ENCODE peak calls at places on chromosomes 3 and 15, in seven cellular contexts. X is upper lobe of left lung, L is dorsolateral prefrontal cortex, I is fibroblast of mammary gland, F is neuronal stem cell, G is fibroblast of the aortic adventitia, B is GM12865. Y is an unnamed sample.

GRCh38 chr3:155676252-155676981 is 68.5 kb downstream of the PLCH1 start:
- DNase-seq in X (no peak), L (peak), I (peak), F (no peak), G (peak), B (no peak), Y (peak)

GRCh38 chr15:68871507-68871906 is 50.8 kb upstream of the ANP32A start:
- DNase-seq in X (no peak), L (no peak), I (no peak), F (no peak), G (no peak), B (no peak), Y (no peak)

GRCh38 chr3:72655151-72655551 is 193.1 kb downstream of the SHQ1 start:
- DNase-seq in X (peak), L (no peak), I (peak), F (peak), G (peak), B (no peak), Y (peak)

GRCh38 chr3:73556520-73557371 is 68.0 kb downstream of the PDZRN3 start:
- DNase-seq in X (no peak), L (no peak), I (peak), F (no peak), G (peak), B (no peak), Y (no peak)

GRCh38 chr3:52851348-52851747 is 16.5 kb upstream of the MUSTN1 start:
- DNase-seq in X (no peak), L (no peak), I (peak), F (peak), G (peak), B (peak), Y (no peak)

GRCh38 chr3:5115506-5116162 is 6.5 kb upstream of the ARL8B start:
- DNase-seq in X (no peak), L (no peak), I (peak), F (no peak), G (peak), B (peak), Y (no peak)

GRCh38 chr15:77974416-77975331 is 102.8 kb downstream of the TBC1D2B start:
- DNase-seq in X (peak), L (no peak), I (no peak), F (no peak), G (no peak), B (no peak), Y (no peak)

GRCh38 chr3:56942523-56942922 is 117.9 kb upstream of the SPATA12 start:
- DNase-seq in X (no peak), L (no peak), I (no peak), F (no peak), G (no peak), B (peak), Y (no peak)

GRCh38 chr3:168991813-168992212 is 671.7 kb downstream of the MECOM start:
- DNase-seq in X (no peak), L (no peak), I (no peak), F (no peak), G (peak), B (no peak), Y (no peak)

GRCh38 chr15:84772031-84772430 is 23.6 kb downstream of the ZNF592 start:
- DNase-seq in X (no peak), L (no peak), I (no peak), F (no peak), G (no peak), B (no peak), Y (no peak)

GRCh38 chr3:58566398-58567250 is 10.6 kb downstream of the FAM107A start:
- DNase-seq in X (no peak), L (no peak), I (no peak), F (no peak), G (no peak), B (no peak), Y (peak)

GRCh38 chr15:91465696-91466095 is 365.6 kb downstream of the SV2B start:
- DNase-seq in X (no peak), L (no peak), I (no peak), F (no peak), G (no peak), B (no peak), Y (no peak)

GRCh38 chr3:60536420-60536819 is 714.8 kb downstream of the FHIT start:
- DNase-seq in X (no peak), L (no peak), I (no peak), F (no peak), G (no peak), B (peak), Y (no peak)

GRCh38 chr15:62059818-62060115 is 480 bp downstream of the VPS13C start:
- DNase-seq in X (no peak), L (no peak), I (peak), F (no peak), G (peak), B (peak), Y (no peak)

GRCh38 chr3:13462822-13463221 is 17.3 kb upstream of the HDAC11 start:
- DNase-seq in X (no peak), L (no peak), I (no peak), F (no peak), G (peak), B (no peak), Y (no peak)

GRCh38 chr3:152267831-152268500 is 763 bp upstream of the MBNL1 start:
- DNase-seq in X (no peak), L (no peak), I (no peak), F (no peak), G (peak), B (no peak), Y (no peak)

GRCh38 chr3:120021523-120021922 is 72.7 kb downstream of the GSK3B start:
- DNase-seq in X (no peak), L (no peak), I (peak), F (no peak), G (peak), B (no peak), Y (no peak)

GRCh38 chr15:44718927-44719292 is 7.6 kb downstream of the B2M start:
- DNase-seq in X (no peak), L (no peak), I (no peak), F (no peak), G (no peak), B (no peak), Y (no peak)

GRCh38 chr15:63877713-63878271 is 44.0 kb upstream of the HERC1 start:
- DNase-seq in X (no peak), L (no peak), I (no peak), F (no peak), G (no peak), B (peak), Y (no peak)

GRCh38 chr3:39434574-39434973 is 28.1 kb downstream of the RPSA start:
- DNase-seq in X (no peak), L (no peak), I (peak), F (no peak), G (peak), B (no peak), Y (no peak)

GRCh38 chr3:196195664-196196255 is 15.4 kb downstream of the ZDHHC19 start:
- DNase-seq in X (no peak), L (no peak), I (no peak), F (no peak), G (no peak), B (no peak), Y (no peak)

GRCh38 chr15:28917791-28918140 is 32.0 kb downstream of the APBA2 start:
- DNase-seq in X (no peak), L (peak), I (no peak), F (no peak), G (no peak), B (no peak), Y (no peak)

GRCh38 chr3:126350502-126351085 is 6.6 kb downstream of the KLF15 start:
- DNase-seq in X (no peak), L (peak), I (no peak), F (no peak), G (no peak), B (no peak), Y (peak)

GRCh38 chr15:76998661-76999285 is 3.8 kb downstream of the PSTPIP1 start:
- DNase-seq in X (no peak), L (no peak), I (no peak), F (no peak), G (no peak), B (no peak), Y (peak)

GRCh38 chr3:189999718-190000117 is 121.0 kb downstream of the P3H2 start:
- DNase-seq in X (no peak), L (no peak), I (no peak), F (no peak), G (no peak), B (no peak), Y (no peak)

GRCh38 chr3:66609660-66610547 is 109.1 kb upstream of the LRIG1 start:
- DNase-seq in X (no peak), L (no peak), I (no peak), F (peak), G (no peak), B (no peak), Y (no peak)

GRCh38 chr15:81097116-81097892 is 36.8 kb upstream of the CFAP161 start:
- DNase-seq in X (no peak), L (no peak), I (no peak), F (no peak), G (no peak), B (no peak), Y (no peak)

GRCh38 chr3:142987080-142987700 is 14.2 kb upstream of the U2SURP start:
- DNase-seq in X (no peak), L (no peak), I (peak), F (no peak), G (peak), B (peak), Y (no peak)

GRCh38 chr3:61570813-61571212 is 9.4 kb downstream of the PTPRG start:
- DNase-seq in X (no peak), L (no peak), I (no peak), F (no peak), G (no peak), B (no peak), Y (no peak)

GRCh38 chr3:6709178-6709577 is 151.7 kb upstream of the GRM7 start:
- DNase-seq in X (no peak), L (no peak), I (no peak), F (no peak), G (no peak), B (no peak), Y (no peak)

GRCh38 chr15:87599616-87600015 is 656.9 kb downstream of the NTRK3 start:
- DNase-seq in X (no peak), L (no peak), I (no peak), F (no peak), G (peak), B (no peak), Y (no peak)

GRCh38 chr3:54433846-54434245 is 311.5 kb downstream of the CACNA2D3 start:
- DNase-seq in X (no peak), L (no peak), I (no peak), F (peak), G (no peak), B (peak), Y (no peak)

GRCh38 chr15:77456746-77457618 is 36.3 kb downstream of the HMG20A start:
- DNase-seq in X (no peak), L (no peak), I (no peak), F (no peak), G (no peak), B (no peak), Y (no peak)

GRCh38 chr3:13288732-13289718 is 131.1 kb downstream of the NUP210 start:
- DNase-seq in X (no peak), L (peak), I (no peak), F (no peak), G (no peak), B (no peak), Y (no peak)

GRCh38 chr3:16109929-16110328 is 64.6 kb upstream of the GALNT15 start:
- DNase-seq in X (no peak), L (no peak), I (no peak), F (no peak), G (no peak), B (no peak), Y (no peak)

GRCh38 chr3:130677310-130677709 is 69.3 kb downstream of the PIK3R4 start:
- DNase-seq in X (no peak), L (no peak), I (no peak), F (no peak), G (no peak), B (no peak), Y (no peak)

GRCh38 chr15:99443768-99444446 is 121.9 kb upstream of the MEF2A start:
- DNase-seq in X (no peak), L (no peak), I (no peak), F (no peak), G (peak), B (no peak), Y (no peak)

GRCh38 chr3:72338942-72339749 is 509.1 kb downstream of the SHQ1 start:
- DNase-seq in X (peak), L (no peak), I (peak), F (no peak), G (peak), B (peak), Y (peak)

GRCh38 chr3:50609743-50610085 is 1.9 kb downstream of the CISH start:
- DNase-seq in X (no peak), L (no peak), I (no peak), F (no peak), G (no peak), B (no peak), Y (no peak)
- H3K4me3 ChIP-seq in X (peak), L (no peak), I (no peak), F (no peak), G (no peak), B (no peak), Y (peak)

GRCh38 chr3:165837058-165837525 is at the start of gene BCHE:
- DNase-seq in X (no peak), L (peak), I (peak), F (peak), G (peak), B (no peak), Y (no peak)
- H3K4me3 ChIP-seq in X (peak), L (peak), I (peak), F (peak), G (peak), B (no peak), Y (peak)

GRCh38 chr3:185729335-185729715 is 95.5 kb downstream of the IGF2BP2 start:
- DNase-seq in X (no peak), L (no peak), I (peak), F (no peak), G (peak), B (no peak), Y (no peak)

GRCh38 chr3:185730550-185730949 is 94.3 kb downstream of the IGF2BP2 start:
- DNase-seq in X (no peak), L (no peak), I (no peak), F (no peak), G (no peak), B (no peak), Y (no peak)

GRCh38 chr3:185727873-185728272 is 97.0 kb downstream of the IGF2BP2 start:
- DNase-seq in X (no peak), L (no peak), I (no peak), F (no peak), G (no peak), B (no peak), Y (no peak)

GRCh38 chr3:185726254-185726967 is 98.4 kb downstream of the IGF2BP2 start:
- DNase-seq in X (no peak), L (no peak), I (no peak), F (no peak), G (no peak), B (peak), Y (no peak)

GRCh38 chr3:185728630-185729334 is 96.1 kb downstream of the IGF2BP2 start:
- DNase-seq in X (no peak), L (no peak), I (peak), F (no peak), G (peak), B (no peak), Y (no peak)
- H3K4me3 ChIP-seq in X (no peak), L (no peak), I (no peak), F (no peak), G (peak), B (no peak), Y (no peak)

GRCh38 chr3:65493371-65493882 is 545.3 kb downstream of the MAGI1 start:
- DNase-seq in X (no peak), L (no peak), I (no peak), F (no peak), G (no peak), B (no peak), Y (no peak)

GRCh38 chr3:65492249-65492648 is 546.5 kb downstream of the MAGI1 start:
- DNase-seq in X (no peak), L (no peak), I (no peak), F (no peak), G (no peak), B (no peak), Y (no peak)

GRCh38 chr3:65500398-65501306 is 538.1 kb downstream of the MAGI1 start:
- DNase-seq in X (no peak), L (no peak), I (no peak), F (no peak), G (no peak), B (no peak), Y (no peak)

GRCh38 chr3:65493938-65494337 is 544.8 kb downstream of the MAGI1 start:
- DNase-seq in X (no peak), L (no peak), I (no peak), F (no peak), G (no peak), B (no peak), Y (no peak)

DNA sequence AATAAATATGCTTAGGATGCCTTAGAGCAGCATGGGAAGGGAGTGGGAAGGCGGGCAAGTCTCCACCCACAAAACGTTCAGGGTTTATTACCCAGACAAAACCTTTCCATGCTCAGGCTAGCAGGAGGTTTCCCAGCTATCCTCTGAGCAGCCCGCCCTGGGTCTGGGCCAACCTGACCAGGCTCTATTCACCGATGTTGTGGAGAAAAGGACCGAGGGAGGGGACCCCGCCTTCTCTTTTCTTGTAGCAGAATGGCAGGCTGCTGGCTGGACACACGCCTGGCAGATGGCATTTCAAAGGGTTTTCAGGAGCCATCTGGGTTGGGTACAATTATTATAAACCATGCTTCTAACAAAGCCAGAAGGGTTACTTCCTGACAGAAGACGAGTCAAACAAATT is 540.9 kb downstream of the MAGI1 start:
- DNase-seq in X (no peak), L (peak), I (no peak), F (peak), G (no peak), B (no peak), Y (no peak)
- H3K4me3 ChIP-seq in X (no peak), L (no peak), I (no peak), F (no peak), G (no peak), B (no peak), Y (no peak)

GRCh38 chr3:11195721-11196332 is 41.5 kb downstream of the HRH1 start:
- DNase-seq in X (no peak), L (no peak), I (peak), F (no peak), G (peak), B (no peak), Y (no peak)
- H3K4me3 ChIP-seq in X (no peak), L (no peak), I (no peak), F (no peak), G (peak), B (no peak), Y (no peak)

DNA sequence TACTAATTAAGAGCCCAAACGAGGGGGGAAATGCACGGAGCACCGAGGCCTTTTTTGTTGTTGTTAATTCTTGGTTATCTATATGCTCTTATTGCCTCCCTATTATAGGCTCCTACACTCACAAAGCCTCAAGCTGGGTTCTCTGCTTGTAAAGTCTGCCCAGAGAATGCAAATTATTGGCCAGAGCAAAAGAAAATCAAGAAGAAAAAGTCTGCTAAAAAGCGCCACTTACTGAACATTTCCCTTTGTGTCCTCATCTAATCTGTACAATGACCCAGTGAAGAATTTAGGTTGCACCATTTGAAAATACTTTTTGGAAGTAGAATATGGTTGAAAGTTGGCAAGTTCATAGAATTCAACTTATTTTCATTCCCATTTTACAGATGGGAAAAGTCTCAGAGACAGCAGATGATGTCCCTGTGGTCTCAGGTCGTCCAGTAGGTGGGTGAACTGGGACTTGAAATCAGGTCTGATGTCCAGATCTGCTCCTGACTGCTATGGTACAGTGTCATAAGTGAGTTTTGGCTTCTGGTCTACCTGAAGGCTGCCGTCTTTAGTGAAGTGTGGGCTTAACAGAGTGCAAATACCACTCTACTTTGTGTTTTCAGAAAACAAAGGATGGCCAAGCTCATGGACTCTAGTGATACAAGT is 1.1 kb upstream of the TNFAIP8L3 start:
- DNase-seq in X (no peak), L (no peak), I (no peak), F (no peak), G (no peak), B (no peak), Y (no peak)
- H3K4me3 ChIP-seq in X (peak), L (peak), I (peak), F (no peak), G (peak), B (no peak), Y (peak)

GRCh38 chr3:49867871-49868321 is 1.8 kb downstream of the CAMKV start:
- DNase-seq in X (no peak), L (no peak), I (peak), F (peak), G (peak), B (peak), Y (no peak)

GRCh38 chr3:49867400-49867799 is 2.3 kb downstream of the CAMKV start:
- DNase-seq in X (no peak), L (no peak), I (no peak), F (no peak), G (no peak), B (no peak), Y (no peak)

GRCh38 chr3:49871536-49872157 is 1.9 kb upstream of the CAMKV start:
- DNase-seq in X (no peak), L (no peak), I (no peak), F (no peak), G (no peak), B (no peak), Y (no peak)

GRCh38 chr3:49869525-49870126 is at the start of gene CAMKV:
- DNase-seq in X (peak), L (peak), I (no peak), F (peak), G (no peak), B (no peak), Y (no peak)

GRCh38 chr3:49868951-49869454 is 703 bp downstream of the CAMKV start:
- DNase-seq in X (peak), L (no peak), I (no peak), F (no peak), G (no peak), B (no peak), Y (no peak)
- H3K4me3 ChIP-seq in X (peak), L (peak), I (no peak), F (peak), G (no peak), B (no peak), Y (no peak)